ENCODE peak calls at places on chromosomes 13 and 19, in ten cellular contexts. One of them, this sample, is unnamed.

GRCh38 chr13:80463673-80464352 is 122.9 kb upstream of the SPRY2 start:
- DNase-seq in GM23338: no peak
- DNase-seq in stomach: no peak
- DNase-seq in AG09319: no peak
- DNase-seq in astrocyte of the cerebellum: no peak
- DNase-seq in esophagus squamous epithelium: no peak
- DNase-seq in lung microvascular endothelial cell: peak
- DNase-seq in fibroblast of villous mesenchyme: no peak
- DNase-seq in T-helper 2 cell: no peak
- DNase-seq in posterior cingulate gyrus: no peak
- DNase-seq in this sample: no peak

GRCh38 chr13:95604534-95604915 is 40.0 kb downstream of the DZIP1 start:
- DNase-seq in GM23338: no peak
- DNase-seq in stomach: no peak
- DNase-seq in AG09319: no peak
- DNase-seq in astrocyte of the cerebellum: no peak
- DNase-seq in esophagus squamous epithelium: no peak
- DNase-seq in lung microvascular endothelial cell: peak
- DNase-seq in fibroblast of villous mesenchyme: no peak
- DNase-seq in T-helper 2 cell: no peak
- DNase-seq in posterior cingulate gyrus: no peak
- DNase-seq in this sample: no peak

GRCh38 chr13:84588023-84588422 is 705.7 kb upstream of the SLITRK1 start:
- DNase-seq in GM23338: no peak
- DNase-seq in stomach: no peak
- DNase-seq in AG09319: no peak
- DNase-seq in astrocyte of the cerebellum: no peak
- DNase-seq in esophagus squamous epithelium: no peak
- DNase-seq in lung microvascular endothelial cell: no peak
- DNase-seq in fibroblast of villous mesenchyme: no peak
- DNase-seq in T-helper 2 cell: no peak
- DNase-seq in posterior cingulate gyrus: no peak
- DNase-seq in this sample: no peak

GRCh38 chr13:79398915-79399314 is 7.1 kb downstream of the RBM26 start:
- DNase-seq in GM23338: no peak
- DNase-seq in stomach: no peak
- DNase-seq in AG09319: no peak
- DNase-seq in astrocyte of the cerebellum: no peak
- DNase-seq in esophagus squamous epithelium: no peak
- DNase-seq in lung microvascular endothelial cell: peak
- DNase-seq in fibroblast of villous mesenchyme: no peak
- DNase-seq in T-helper 2 cell: no peak
- DNase-seq in posterior cingulate gyrus: no peak
- DNase-seq in this sample: no peak

GRCh38 chr19:351976-352625 is 7.5 kb upstream of the MIER2 start:
- DNase-seq in GM23338: no peak
- DNase-seq in stomach: no peak
- DNase-seq in AG09319: no peak
- DNase-seq in astrocyte of the cerebellum: no peak
- DNase-seq in esophagus squamous epithelium: no peak
- DNase-seq in lung microvascular endothelial cell: no peak
- DNase-seq in fibroblast of villous mesenchyme: no peak
- DNase-seq in T-helper 2 cell: no peak
- DNase-seq in posterior cingulate gyrus: no peak
- DNase-seq in this sample: no peak

GRCh38 chr13:109180905-109181425 is 551.6 kb downstream of the MYO16 start:
- DNase-seq in GM23338: peak
- DNase-seq in stomach: no peak
- DNase-seq in AG09319: peak
- DNase-seq in astrocyte of the cerebellum: peak
- DNase-seq in esophagus squamous epithelium: no peak
- DNase-seq in lung microvascular endothelial cell: peak
- DNase-seq in fibroblast of villous mesenchyme: peak
- DNase-seq in T-helper 2 cell: no peak
- DNase-seq in posterior cingulate gyrus: no peak
- DNase-seq in this sample: peak

GRCh38 chr13:42076309-42076713 is 27.9 kb downstream of the DGKH start:
- DNase-seq in GM23338: no peak
- DNase-seq in stomach: no peak
- DNase-seq in AG09319: no peak
- DNase-seq in astrocyte of the cerebellum: no peak
- DNase-seq in esophagus squamous epithelium: no peak
- DNase-seq in lung microvascular endothelial cell: peak
- DNase-seq in fibroblast of villous mesenchyme: peak
- DNase-seq in T-helper 2 cell: no peak
- DNase-seq in posterior cingulate gyrus: no peak
- DNase-seq in this sample: no peak

GRCh38 chr13:27774169-27774568 is 18.1 kb upstream of the GSX1 start:
- DNase-seq in GM23338: no peak
- DNase-seq in stomach: no peak
- DNase-seq in AG09319: no peak
- DNase-seq in astrocyte of the cerebellum: no peak
- DNase-seq in esophagus squamous epithelium: no peak
- DNase-seq in lung microvascular endothelial cell: no peak
- DNase-seq in fibroblast of villous mesenchyme: no peak
- DNase-seq in T-helper 2 cell: no peak
- DNase-seq in posterior cingulate gyrus: no peak
- DNase-seq in this sample: no peak

GRCh38 chr13:113129480-113129879 is 6.9 kb downstream of the F10 start:
- DNase-seq in GM23338: peak
- DNase-seq in stomach: no peak
- DNase-seq in AG09319: no peak
- DNase-seq in astrocyte of the cerebellum: no peak
- DNase-seq in esophagus squamous epithelium: no peak
- DNase-seq in lung microvascular endothelial cell: no peak
- DNase-seq in fibroblast of villous mesenchyme: no peak
- DNase-seq in T-helper 2 cell: no peak
- DNase-seq in posterior cingulate gyrus: no peak
- DNase-seq in this sample: no peak

GRCh38 chr13:49021953-49022352 is 46.2 kb downstream of the FNDC3A start:
- DNase-seq in GM23338: no peak
- DNase-seq in stomach: no peak
- DNase-seq in AG09319: no peak
- DNase-seq in astrocyte of the cerebellum: no peak
- DNase-seq in esophagus squamous epithelium: no peak
- DNase-seq in lung microvascular endothelial cell: no peak
- DNase-seq in fibroblast of villous mesenchyme: no peak
- DNase-seq in T-helper 2 cell: no peak
- DNase-seq in posterior cingulate gyrus: no peak
- DNase-seq in this sample: no peak

GRCh38 chr19:31274266-31274963 is 74.8 kb downstream of the TSHZ3 start:
- DNase-seq in GM23338: no peak
- DNase-seq in stomach: no peak
- DNase-seq in AG09319: no peak
- DNase-seq in astrocyte of the cerebellum: no peak
- DNase-seq in esophagus squamous epithelium: no peak
- DNase-seq in lung microvascular endothelial cell: no peak
- DNase-seq in fibroblast of villous mesenchyme: peak
- DNase-seq in T-helper 2 cell: no peak
- DNase-seq in posterior cingulate gyrus: no peak
- DNase-seq in this sample: no peak

GRCh38 chr13:44193731-44194130 is 179.9 kb upstream of the SERP2 start:
- DNase-seq in GM23338: no peak
- DNase-seq in stomach: no peak
- DNase-seq in AG09319: no peak
- DNase-seq in astrocyte of the cerebellum: no peak
- DNase-seq in esophagus squamous epithelium: no peak
- DNase-seq in lung microvascular endothelial cell: no peak
- DNase-seq in fibroblast of villous mesenchyme: no peak
- DNase-seq in T-helper 2 cell: no peak
- DNase-seq in posterior cingulate gyrus: no peak
- DNase-seq in this sample: no peak

GRCh38 chr19:49125025-49125731 is 5.8 kb downstream of the PPFIA3 start:
- DNase-seq in GM23338: peak
- DNase-seq in stomach: no peak
- DNase-seq in AG09319: no peak
- DNase-seq in astrocyte of the cerebellum: no peak
- DNase-seq in esophagus squamous epithelium: no peak
- DNase-seq in lung microvascular endothelial cell: no peak
- DNase-seq in fibroblast of villous mesenchyme: no peak
- DNase-seq in T-helper 2 cell: no peak
- DNase-seq in posterior cingulate gyrus: no peak
- DNase-seq in this sample: no peak

GRCh38 chr19:44582581-44583265 is 30.6 kb upstream of the IGSF23 start:
- DNase-seq in GM23338: peak
- DNase-seq in stomach: no peak
- DNase-seq in AG09319: no peak
- DNase-seq in astrocyte of the cerebellum: no peak
- DNase-seq in esophagus squamous epithelium: no peak
- DNase-seq in lung microvascular endothelial cell: peak
- DNase-seq in fibroblast of villous mesenchyme: peak
- DNase-seq in T-helper 2 cell: no peak
- DNase-seq in posterior cingulate gyrus: no peak
- DNase-seq in this sample: peak

GRCh38 chr19:43790587-43790986 is 9.8 kb upstream of the KCNN4 start:
- DNase-seq in GM23338: no peak
- DNase-seq in stomach: no peak
- DNase-seq in AG09319: no peak
- DNase-seq in astrocyte of the cerebellum: no peak
- DNase-seq in esophagus squamous epithelium: no peak
- DNase-seq in lung microvascular endothelial cell: no peak
- DNase-seq in fibroblast of villous mesenchyme: no peak
- DNase-seq in T-helper 2 cell: no peak
- DNase-seq in posterior cingulate gyrus: no peak
- DNase-seq in this sample: no peak

GRCh38 chr19:10061717-10062310 is 24.3 kb upstream of the SHFL start:
- DNase-seq in GM23338: peak
- DNase-seq in stomach: no peak
- DNase-seq in AG09319: no peak
- DNase-seq in astrocyte of the cerebellum: no peak
- DNase-seq in esophagus squamous epithelium: no peak
- DNase-seq in lung microvascular endothelial cell: peak
- DNase-seq in fibroblast of villous mesenchyme: peak
- DNase-seq in T-helper 2 cell: no peak
- DNase-seq in posterior cingulate gyrus: no peak
- DNase-seq in this sample: no peak

GRCh38 chr19:41194157-41194552 is 1.1 kb downstream of the CYP2S1 start:
- DNase-seq in GM23338: peak
- DNase-seq in stomach: no peak
- DNase-seq in AG09319: no peak
- DNase-seq in astrocyte of the cerebellum: no peak
- DNase-seq in esophagus squamous epithelium: no peak
- DNase-seq in lung microvascular endothelial cell: peak
- DNase-seq in fibroblast of villous mesenchyme: no peak
- DNase-seq in T-helper 2 cell: no peak
- DNase-seq in posterior cingulate gyrus: no peak
- DNase-seq in this sample: no peak

GRCh38 chr13:100209857-100210580 is 121.1 kb downstream of the PCCA start:
- DNase-seq in GM23338: no peak
- DNase-seq in stomach: no peak
- DNase-seq in AG09319: peak
- DNase-seq in astrocyte of the cerebellum: peak
- DNase-seq in esophagus squamous epithelium: no peak
- DNase-seq in lung microvascular endothelial cell: peak
- DNase-seq in fibroblast of villous mesenchyme: peak
- DNase-seq in T-helper 2 cell: no peak
- DNase-seq in posterior cingulate gyrus: no peak
- DNase-seq in this sample: no peak

GRCh38 chr13:54637377-54637776 is 1608.8 kb downstream of the OLFM4 start:
- DNase-seq in GM23338: peak
- DNase-seq in stomach: no peak
- DNase-seq in AG09319: no peak
- DNase-seq in astrocyte of the cerebellum: peak
- DNase-seq in esophagus squamous epithelium: no peak
- DNase-seq in lung microvascular endothelial cell: no peak
- DNase-seq in fibroblast of villous mesenchyme: no peak
- DNase-seq in T-helper 2 cell: no peak
- DNase-seq in posterior cingulate gyrus: no peak
- DNase-seq in this sample: no peak

GRCh38 chr19:16076154-16076957 is at the start of gene TPM4:
- DNase-seq in GM23338: peak
- DNase-seq in stomach: peak
- DNase-seq in AG09319: peak
- DNase-seq in astrocyte of the cerebellum: peak
- DNase-seq in esophagus squamous epithelium: peak
- DNase-seq in lung microvascular endothelial cell: peak
- DNase-seq in fibroblast of villous mesenchyme: peak
- DNase-seq in T-helper 2 cell: peak
- DNase-seq in posterior cingulate gyrus: peak
- DNase-seq in this sample: peak

GRCh38 chr19:39141929-39142328 is 16.3 kb downstream of the PAK4 start:
- DNase-seq in GM23338: no peak
- DNase-seq in stomach: no peak
- DNase-seq in AG09319: no peak
- DNase-seq in astrocyte of the cerebellum: no peak
- DNase-seq in esophagus squamous epithelium: no peak
- DNase-seq in lung microvascular endothelial cell: no peak
- DNase-seq in fibroblast of villous mesenchyme: no peak
- DNase-seq in T-helper 2 cell: no peak
- DNase-seq in posterior cingulate gyrus: no peak
- DNase-seq in this sample: no peak

GRCh38 chr19:30608471-30608870 is 236.3 kb downstream of the ZNF536 start:
- DNase-seq in GM23338: no peak
- DNase-seq in stomach: no peak
- DNase-seq in AG09319: no peak
- DNase-seq in astrocyte of the cerebellum: no peak
- DNase-seq in esophagus squamous epithelium: no peak
- DNase-seq in lung microvascular endothelial cell: no peak
- DNase-seq in fibroblast of villous mesenchyme: no peak
- DNase-seq in T-helper 2 cell: no peak
- DNase-seq in posterior cingulate gyrus: no peak
- DNase-seq in this sample: no peak

GRCh38 chr19:38918526-38918925 is 6.5 kb upstream of the CCER2 start:
- DNase-seq in GM23338: no peak
- DNase-seq in stomach: no peak
- DNase-seq in AG09319: no peak
- DNase-seq in astrocyte of the cerebellum: no peak
- DNase-seq in esophagus squamous epithelium: no peak
- DNase-seq in lung microvascular endothelial cell: no peak
- DNase-seq in fibroblast of villous mesenchyme: no peak
- DNase-seq in T-helper 2 cell: no peak
- DNase-seq in posterior cingulate gyrus: no peak
- DNase-seq in this sample: no peak

GRCh38 chr19:52270266-52270885 is 989 bp downstream of the ZNF766 start:
- DNase-seq in GM23338: peak
- DNase-seq in stomach: no peak
- DNase-seq in AG09319: no peak
- DNase-seq in astrocyte of the cerebellum: no peak
- DNase-seq in esophagus squamous epithelium: no peak
- DNase-seq in lung microvascular endothelial cell: peak
- DNase-seq in fibroblast of villous mesenchyme: no peak
- DNase-seq in T-helper 2 cell: no peak
- DNase-seq in posterior cingulate gyrus: no peak
- DNase-seq in this sample: no peak

GRCh38 chr19:13839193-13839937 is 37.6 kb upstream of the NANOS3 start:
- DNase-seq in GM23338: peak
- DNase-seq in stomach: peak
- DNase-seq in AG09319: no peak
- DNase-seq in astrocyte of the cerebellum: no peak
- DNase-seq in esophagus squamous epithelium: no peak
- DNase-seq in lung microvascular endothelial cell: peak
- DNase-seq in fibroblast of villous mesenchyme: peak
- DNase-seq in T-helper 2 cell: peak
- DNase-seq in posterior cingulate gyrus: no peak
- DNase-seq in this sample: no peak

GRCh38 chr13:99312493-99312883 is 5.3 kb upstream of the GPR183 start:
- DNase-seq in GM23338: no peak
- DNase-seq in stomach: no peak
- DNase-seq in AG09319: peak
- DNase-seq in astrocyte of the cerebellum: no peak
- DNase-seq in esophagus squamous epithelium: peak
- DNase-seq in lung microvascular endothelial cell: no peak
- DNase-seq in fibroblast of villous mesenchyme: peak
- DNase-seq in T-helper 2 cell: no peak
- DNase-seq in posterior cingulate gyrus: peak
- DNase-seq in this sample: no peak

GRCh38 chr19:15369594-15369891 is 10.0 kb downstream of the AKAP8 start:
- DNase-seq in GM23338: no peak
- DNase-seq in stomach: no peak
- DNase-seq in AG09319: no peak
- DNase-seq in astrocyte of the cerebellum: no peak
- DNase-seq in esophagus squamous epithelium: no peak
- DNase-seq in lung microvascular endothelial cell: no peak
- DNase-seq in fibroblast of villous mesenchyme: no peak
- DNase-seq in T-helper 2 cell: no peak
- DNase-seq in posterior cingulate gyrus: no peak
- DNase-seq in this sample: no peak

GRCh38 chr13:67369895-67370660 is 139.9 kb upstream of the PCDH9 start:
- DNase-seq in GM23338: no peak
- DNase-seq in stomach: no peak
- DNase-seq in AG09319: no peak
- DNase-seq in astrocyte of the cerebellum: peak
- DNase-seq in esophagus squamous epithelium: no peak
- DNase-seq in lung microvascular endothelial cell: no peak
- DNase-seq in fibroblast of villous mesenchyme: peak
- DNase-seq in T-helper 2 cell: no peak
- DNase-seq in posterior cingulate gyrus: no peak
- DNase-seq in this sample: no peak

This sample was measured in neural crest cell.